ENCODE peak calls at places on chromosome 2, in four cellular contexts. One of them, this sample, is unnamed.

GRCh38 chr2:234881413-234882241 is 70.2 kb upstream of the SH3BP4 start:
- DNase-seq in H9: peak; percentile 86
- DNase-seq in GM20000: peak; percentile 29
- DNase-seq in NCI-H2107: peak; percentile 94
- DNase-seq in this sample: peak; percentile 66

GRCh38 chr2:30756971-30757370 is 50.3 kb downstream of the CAPN13 start:
- DNase-seq in H9: no peak
- DNase-seq in GM20000: no peak
- DNase-seq in NCI-H2107: no peak
- DNase-seq in this sample: no peak

GRCh38 chr2:48080534-48081316 is 174.4 kb upstream of the FBXO11 start:
- DNase-seq in H9: no peak
- DNase-seq in GM20000: no peak
- DNase-seq in NCI-H2107: no peak
- DNase-seq in this sample: no peak

GRCh38 chr2:44753552-44754285 is 187.8 kb upstream of the SIX3 start:
- DNase-seq in H9: no peak
- DNase-seq in GM20000: no peak
- DNase-seq in NCI-H2107: no peak
- DNase-seq in this sample: no peak

GRCh38 chr2:196166876-196167275 is 4.5 kb downstream of the STK17B start:
- DNase-seq in H9: no peak
- DNase-seq in GM20000: no peak
- DNase-seq in NCI-H2107: no peak
- DNase-seq in this sample: no peak

GRCh38 chr2:146128216-146128615 is 1608.3 kb upstream of the ZEB2 start:
- DNase-seq in H9: no peak
- DNase-seq in GM20000: no peak
- DNase-seq in NCI-H2107: no peak
- DNase-seq in this sample: no peak

GRCh38 chr2:201932511-201932910 is 101.1 kb upstream of the FZD7 start:
- DNase-seq in H9: no peak
- DNase-seq in GM20000: no peak
- DNase-seq in NCI-H2107: peak; percentile 10
- DNase-seq in this sample: no peak

GRCh38 chr2:194819367-194819766 is 837.7 kb upstream of the SLC39A10 start:
- DNase-seq in H9: no peak
- DNase-seq in GM20000: no peak
- DNase-seq in NCI-H2107: no peak
- DNase-seq in this sample: no peak

GRCh38 chr2:200578778-200579177 is 7.0 kb upstream of the AOX1 start:
- DNase-seq in H9: no peak
- DNase-seq in GM20000: no peak
- DNase-seq in NCI-H2107: no peak
- DNase-seq in this sample: no peak